ENCODE peak calls at places on chromosomes 4 and X, in five cellular contexts. One of them, this sample, is unnamed.
A peak's percentile ranks its signal among the peaks of the same experiment; 100 is the strongest.

GRCh38 chrX:24229400-24229879 is 79.9 kb downstream of the ZFX start:
- DNase-seq in lower leg skin: no peak
- DNase-seq in fibroblast of the aortic adventitia: no peak
- DNase-seq in OCI-LY7: no peak
- DNase-seq in astrocyte of the spinal cord: no peak
- DNase-seq in this sample: no peak

GRCh38 chr4:537436-538264 is 38.4 kb downstream of the TMEM271 start:
- DNase-seq in OCI-LY7: no peak
- DNase-seq in fibroblast of the aortic adventitia: no peak
- DNase-seq in astrocyte of the spinal cord: no peak
- DNase-seq in lower leg skin: peak; percentile 82
- DNase-seq in this sample: no peak

GRCh38 chr4:19857405-19857804 is 394.3 kb upstream of the SLIT2 start:
- DNase-seq in astrocyte of the spinal cord: no peak
- DNase-seq in fibroblast of the aortic adventitia: peak; percentile 11
- DNase-seq in lower leg skin: no peak
- DNase-seq in OCI-LY7: no peak
- DNase-seq in this sample: no peak

GRCh38 chr4:183485411-183486160 is 19.3 kb upstream of the ING2 start:
- DNase-seq in fibroblast of the aortic adventitia: no peak
- DNase-seq in lower leg skin: no peak
- DNase-seq in OCI-LY7: no peak
- DNase-seq in astrocyte of the spinal cord: no peak
- DNase-seq in this sample: peak; percentile 74

GRCh38 chr4:181650033-181650825 is 593.0 kb upstream of the TENM3 start:
- DNase-seq in fibroblast of the aortic adventitia: peak; percentile 44
- DNase-seq in astrocyte of the spinal cord: peak; percentile 16
- DNase-seq in OCI-LY7: no peak
- DNase-seq in lower leg skin: no peak
- DNase-seq in this sample: no peak

GRCh38 chr4:138751290-138751689 is 264.3 kb upstream of the NOCT start:
- DNase-seq in fibroblast of the aortic adventitia: peak; percentile 9
- DNase-seq in astrocyte of the spinal cord: peak; percentile 14
- DNase-seq in OCI-LY7: no peak
- DNase-seq in lower leg skin: no peak
- DNase-seq in this sample: no peak

GRCh38 chr4:103032575-103032974 is 13.1 kb upstream of the SLC9B1 start:
- DNase-seq in OCI-LY7: peak; percentile 58
- DNase-seq in lower leg skin: no peak
- DNase-seq in fibroblast of the aortic adventitia: peak; percentile 21
- DNase-seq in astrocyte of the spinal cord: peak; percentile 23
- DNase-seq in this sample: peak; percentile 28

GRCh38 chr4:6472008-6472386 is 417 bp downstream of the PPP2R2C start:
- DNase-seq in OCI-LY7: no peak
- DNase-seq in astrocyte of the spinal cord: no peak
- DNase-seq in fibroblast of the aortic adventitia: no peak
- DNase-seq in lower leg skin: peak; percentile 69
- DNase-seq in this sample: no peak

GRCh38 chr4:48968814-48969213 is 17.3 kb upstream of the CWH43 start:
- DNase-seq in fibroblast of the aortic adventitia: peak; percentile 49
- DNase-seq in astrocyte of the spinal cord: peak; percentile 90
- DNase-seq in OCI-LY7: no peak
- DNase-seq in lower leg skin: no peak
- DNase-seq in this sample: peak; percentile 68

GRCh38 chr4:38753021-38753806 is 29.6 kb downstream of the TLR10 start:
- DNase-seq in astrocyte of the spinal cord: peak; percentile 98
- DNase-seq in OCI-LY7: no peak
- DNase-seq in lower leg skin: peak; percentile 92
- DNase-seq in fibroblast of the aortic adventitia: peak; percentile 99
- DNase-seq in this sample: peak; percentile 96

GRCh38 chr4:179836179-179837075 is 2394.2 kb upstream of the AGA start:
- DNase-seq in lower leg skin: no peak
- DNase-seq in OCI-LY7: no peak
- DNase-seq in astrocyte of the spinal cord: no peak
- DNase-seq in fibroblast of the aortic adventitia: no peak
- DNase-seq in this sample: no peak

GRCh38 chrX:47146121-47146935 is 1.3 kb downstream of the RBM10 start:
- DNase-seq in lower leg skin: no peak
- DNase-seq in OCI-LY7: no peak
- DNase-seq in astrocyte of the spinal cord: no peak
- DNase-seq in fibroblast of the aortic adventitia: no peak
- DNase-seq in this sample: no peak

GRCh38 chr4:121129606-121130346 is 34.3 kb downstream of the TNIP3 start:
- DNase-seq in astrocyte of the spinal cord: no peak
- DNase-seq in OCI-LY7: no peak
- DNase-seq in lower leg skin: no peak
- DNase-seq in fibroblast of the aortic adventitia: no peak
- DNase-seq in this sample: no peak

GRCh38 chr4:124055896-124056295 is 656.6 kb downstream of the ANKRD50 start:
- DNase-seq in lower leg skin: no peak
- DNase-seq in fibroblast of the aortic adventitia: peak; percentile 37
- DNase-seq in OCI-LY7: no peak
- DNase-seq in astrocyte of the spinal cord: no peak
- DNase-seq in this sample: no peak

GRCh38 chr4:1202526-1203378 is 30.4 kb upstream of the SPON2 start:
- DNase-seq in fibroblast of the aortic adventitia: no peak
- DNase-seq in OCI-LY7: no peak
- DNase-seq in astrocyte of the spinal cord: no peak
- DNase-seq in lower leg skin: peak; percentile 85
- DNase-seq in this sample: no peak

DNA sequence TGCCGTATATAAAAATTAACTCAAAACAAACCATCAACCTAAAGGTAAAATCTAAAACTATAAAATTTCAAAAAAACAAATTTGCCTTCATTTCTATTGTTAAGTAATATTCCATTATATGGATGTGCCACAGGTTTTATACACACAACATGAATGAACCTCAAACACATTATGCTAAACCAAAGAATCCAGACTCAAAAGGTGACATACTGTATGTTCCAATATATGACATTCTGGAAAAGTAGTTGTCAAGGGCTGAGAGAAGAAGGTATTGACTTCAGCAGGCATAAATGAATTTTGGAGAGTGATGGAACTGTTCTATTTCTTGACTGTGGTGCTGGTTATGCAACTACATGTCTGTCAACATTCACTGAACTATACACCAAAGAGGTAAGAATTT is 56.6 kb downstream of the CNOT6L start:
- DNase-seq in fibroblast of the aortic adventitia: no peak
- DNase-seq in lower leg skin: no peak
- DNase-seq in astrocyte of the spinal cord: no peak
- DNase-seq in OCI-LY7: no peak
- DNase-seq in this sample: no peak
- TF ChIP-seq CTCF in fibroblast of the aortic adventitia: no peak
- TF ChIP-seq CTCF in lower leg skin: no peak
- TF ChIP-seq CTCF in astrocyte of the spinal cord: no peak
- TF ChIP-seq CTCF in OCI-LY7: no peak
- TF ChIP-seq CTCF in this sample: no peak

GRCh38 chrX:8673211-8673610 is 58.7 kb downstream of the ANOS1 start:
- DNase-seq in fibroblast of the aortic adventitia: no peak
- DNase-seq in OCI-LY7: no peak
- DNase-seq in astrocyte of the spinal cord: peak; percentile 42
- DNase-seq in lower leg skin: no peak
- DNase-seq in this sample: no peak

GRCh38 chrX:8668797-8669196 is 63.1 kb downstream of the ANOS1 start:
- DNase-seq in fibroblast of the aortic adventitia: no peak
- DNase-seq in OCI-LY7: no peak
- DNase-seq in lower leg skin: no peak
- DNase-seq in astrocyte of the spinal cord: no peak
- DNase-seq in this sample: no peak

GRCh38 chrX:8672176-8672575 is 59.8 kb downstream of the ANOS1 start:
- DNase-seq in lower leg skin: no peak
- DNase-seq in astrocyte of the spinal cord: no peak
- DNase-seq in fibroblast of the aortic adventitia: no peak
- DNase-seq in OCI-LY7: no peak
- DNase-seq in this sample: no peak
- TF ChIP-seq CTCF in lower leg skin: no peak
- TF ChIP-seq CTCF in astrocyte of the spinal cord: no peak
- TF ChIP-seq CTCF in fibroblast of the aortic adventitia: no peak
- TF ChIP-seq CTCF in OCI-LY7: no peak
- TF ChIP-seq CTCF in this sample: no peak

DNA sequence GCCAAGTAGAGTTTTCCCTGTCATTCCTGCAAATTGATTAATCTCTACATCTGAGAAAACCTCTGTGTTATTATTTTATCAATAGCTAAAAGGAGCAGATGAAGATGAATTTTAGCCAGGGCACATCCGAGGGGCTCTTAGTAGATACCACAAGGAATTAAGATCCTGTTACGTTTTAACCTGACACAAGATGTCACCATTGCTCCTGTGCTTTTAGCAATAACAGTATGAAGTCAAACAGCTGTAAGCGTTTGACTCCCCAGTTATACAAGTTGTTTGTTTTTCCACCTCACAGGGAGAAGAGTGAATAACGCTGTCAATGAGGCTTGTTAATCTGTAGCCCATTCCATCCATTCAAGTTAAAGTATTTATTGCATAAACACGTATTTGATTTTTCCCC is 76.0 kb upstream of the AP1S2 start:
- DNase-seq in OCI-LY7: peak; percentile 62
- DNase-seq in lower leg skin: no peak
- DNase-seq in astrocyte of the spinal cord: peak; percentile 62
- DNase-seq in fibroblast of the aortic adventitia: peak; percentile 61
- DNase-seq in this sample: no peak
- TF ChIP-seq CTCF in OCI-LY7: peak; percentile 74
- TF ChIP-seq CTCF in lower leg skin: no peak
- TF ChIP-seq CTCF in astrocyte of the spinal cord: peak; percentile 24
- TF ChIP-seq CTCF in fibroblast of the aortic adventitia: peak; percentile 34
- TF ChIP-seq CTCF in this sample: peak; percentile 61

DNA sequence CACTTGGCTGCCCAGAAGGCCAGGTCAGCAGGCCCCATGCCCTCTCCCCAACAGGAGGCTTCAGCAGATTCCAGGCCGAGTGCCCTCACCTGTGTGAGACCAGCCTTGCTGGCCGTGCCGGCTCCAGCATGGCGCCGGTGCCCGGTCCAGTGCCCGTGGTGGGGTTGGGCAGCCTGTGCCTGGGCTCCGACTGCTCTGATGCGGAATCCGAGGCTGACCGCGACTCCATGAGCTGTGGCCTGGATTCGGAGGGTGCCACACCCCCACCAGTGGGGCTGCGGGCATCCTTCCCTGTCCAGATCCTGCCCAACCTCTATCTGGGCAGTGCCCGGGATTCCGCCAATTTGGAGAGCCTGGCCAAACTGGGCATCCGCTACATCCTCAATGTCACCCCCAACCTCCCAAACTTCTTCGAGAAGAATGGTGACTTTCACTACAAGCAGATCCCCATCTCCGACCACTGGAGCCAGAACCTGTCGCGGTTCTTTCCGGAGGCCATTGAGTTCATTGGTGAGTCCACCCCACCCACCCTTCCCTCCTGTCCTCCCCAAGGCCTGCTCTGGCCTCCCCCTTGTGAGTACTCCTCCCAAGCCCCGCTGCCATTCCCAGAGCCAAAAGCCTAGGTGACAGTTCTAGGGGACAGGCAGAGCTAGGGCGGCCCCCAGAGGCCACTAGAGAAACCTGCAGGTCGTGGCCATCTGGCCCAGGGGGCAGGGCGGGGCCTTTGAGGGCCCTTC is 2.3 kb downstream of the DUSP9 start:
- DNase-seq in lower leg skin: no peak
- DNase-seq in astrocyte of the spinal cord: no peak
- DNase-seq in fibroblast of the aortic adventitia: peak; percentile 8
- DNase-seq in OCI-LY7: peak; percentile 51
- DNase-seq in this sample: no peak
- TF ChIP-seq CTCF in lower leg skin: no peak
- TF ChIP-seq CTCF in astrocyte of the spinal cord: peak; percentile 36
- TF ChIP-seq CTCF in fibroblast of the aortic adventitia: peak; percentile 29
- TF ChIP-seq CTCF in OCI-LY7: peak; percentile 61
- TF ChIP-seq CTCF in this sample: peak; percentile 56

GRCh38 chr4:54635329-54635728 is 22.4 kb upstream of the KIT start:
- DNase-seq in OCI-LY7: no peak
- DNase-seq in lower leg skin: no peak
- DNase-seq in astrocyte of the spinal cord: no peak
- DNase-seq in fibroblast of the aortic adventitia: no peak
- DNase-seq in this sample: no peak
- TF ChIP-seq CTCF in OCI-LY7: no peak
- TF ChIP-seq CTCF in lower leg skin: no peak
- TF ChIP-seq CTCF in astrocyte of the spinal cord: no peak
- TF ChIP-seq CTCF in fibroblast of the aortic adventitia: no peak
- TF ChIP-seq CTCF in this sample: no peak

DNA sequence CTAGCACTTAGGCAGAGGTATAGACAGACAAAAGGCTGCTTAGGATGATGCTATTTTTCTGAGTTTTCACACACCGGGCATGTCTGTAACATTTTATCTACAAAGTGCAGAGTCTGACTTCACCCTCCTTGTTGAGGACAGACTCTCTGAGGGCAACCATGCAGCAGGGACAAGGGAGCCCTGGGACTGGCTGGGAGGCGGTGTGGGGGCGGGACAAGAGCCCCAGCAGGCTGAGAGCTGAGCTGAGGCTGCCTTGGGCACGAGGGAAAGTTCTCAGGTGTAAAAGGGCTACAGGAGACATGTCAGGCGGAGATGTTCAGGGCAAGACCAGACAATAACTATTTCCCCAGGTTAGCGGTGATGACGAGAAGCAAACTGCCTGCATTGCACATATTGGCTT is 81.6 kb downstream of the GATB start:
- DNase-seq in lower leg skin: no peak
- DNase-seq in OCI-LY7: no peak
- DNase-seq in astrocyte of the spinal cord: no peak
- DNase-seq in fibroblast of the aortic adventitia: no peak
- DNase-seq in this sample: no peak
- TF ChIP-seq CTCF in lower leg skin: no peak
- TF ChIP-seq CTCF in OCI-LY7: no peak
- TF ChIP-seq CTCF in astrocyte of the spinal cord: no peak
- TF ChIP-seq CTCF in fibroblast of the aortic adventitia: no peak
- TF ChIP-seq CTCF in this sample: no peak

DNA sequence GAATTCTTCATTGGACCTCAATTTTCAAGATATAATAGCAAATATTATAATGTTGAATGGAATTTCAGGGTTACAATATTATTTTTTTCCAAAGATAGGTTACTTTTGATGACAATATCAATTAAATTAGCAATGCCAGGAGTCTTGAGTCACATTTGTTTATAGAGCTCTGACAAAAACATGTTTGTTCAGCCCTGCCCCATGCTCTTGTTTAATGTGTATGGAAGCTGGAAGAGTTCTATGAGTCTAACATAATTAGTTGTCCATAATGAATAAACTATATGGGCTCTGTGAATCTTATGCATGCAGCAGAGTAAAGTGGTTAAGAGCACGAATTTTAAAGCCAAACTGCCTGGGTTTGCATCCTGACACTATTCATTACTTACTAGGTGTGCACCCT is 22.9 kb upstream of the ALB start:
- DNase-seq in astrocyte of the spinal cord: no peak
- DNase-seq in fibroblast of the aortic adventitia: no peak
- DNase-seq in lower leg skin: no peak
- DNase-seq in OCI-LY7: no peak
- DNase-seq in this sample: no peak
- TF ChIP-seq CTCF in astrocyte of the spinal cord: no peak
- TF ChIP-seq CTCF in fibroblast of the aortic adventitia: no peak
- TF ChIP-seq CTCF in lower leg skin: no peak
- TF ChIP-seq CTCF in OCI-LY7: no peak
- TF ChIP-seq CTCF in this sample: no peak

This sample was measured in HFFc6.